ENCODE peak calls at places on chromosomes 12 and 14, in four cellular contexts. One of them, this sample, is unnamed. For H3K4me1, the result is how much of the 10 kb centered on the place peaks cover.

GRCh38 chr14:55754471-55754870 is 174.5 kb downstream of the KTN1 start:
- DNase-seq in spleen: no peak
- DNase-seq in psoas muscle: no peak
- DNase-seq in lower lobe of right lung: no peak
- DNase-seq in this sample: no peak

GRCh38 chr12:45439039-45439438 is 223.1 kb downstream of the ANO6 start:
- DNase-seq in spleen: no peak
- DNase-seq in psoas muscle: no peak
- DNase-seq in lower lobe of right lung: no peak
- DNase-seq in this sample: no peak

GRCh38 chr12:19014243-19014642 is 115.3 kb upstream of the PLEKHA5 start:
- DNase-seq in spleen: no peak
- DNase-seq in psoas muscle: no peak
- DNase-seq in lower lobe of right lung: no peak
- DNase-seq in this sample: no peak

GRCh38 chr12:3538691-3539030 is 47.7 kb downstream of the PRMT8 start:
- DNase-seq in spleen: no peak
- DNase-seq in psoas muscle: no peak
- DNase-seq in lower lobe of right lung: no peak
- DNase-seq in this sample: no peak

GRCh38 chr14:77458249-77458950 is 507 bp downstream of the AHSA1 start:
- DNase-seq in spleen: peak
- DNase-seq in psoas muscle: no peak
- DNase-seq in lower lobe of right lung: peak
- DNase-seq in this sample: no peak

GRCh38 chr14:94906577-94906976 is 136.7 kb upstream of the GSC start:
- DNase-seq in spleen: no peak
- DNase-seq in psoas muscle: no peak
- DNase-seq in lower lobe of right lung: no peak
- DNase-seq in this sample: no peak

GRCh38 chr12:56299308-56299852 is 750 bp downstream of the CS start:
- DNase-seq in spleen: no peak
- DNase-seq in psoas muscle: no peak
- DNase-seq in lower lobe of right lung: no peak
- DNase-seq in this sample: no peak

GRCh38 chr14:92040431-92041040 is 677 bp upstream of the TRIP11 start:
- DNase-seq in spleen: no peak
- DNase-seq in psoas muscle: no peak
- DNase-seq in lower lobe of right lung: no peak
- DNase-seq in this sample: no peak

GRCh38 chr14:101496779-101497420 is 64.4 kb upstream of the DIO3 start:
- DNase-seq in spleen: peak
- DNase-seq in psoas muscle: no peak
- DNase-seq in lower lobe of right lung: peak
- DNase-seq in this sample: peak

GRCh38 chr12:108721824-108722223 is 9.5 kb downstream of the CORO1C start:
- DNase-seq in spleen: no peak
- DNase-seq in psoas muscle: no peak
- DNase-seq in lower lobe of right lung: no peak
- DNase-seq in this sample: no peak

GRCh38 chr12:55019784-55020183 is at the start of gene NEUROD4:
- DNase-seq in spleen: no peak
- DNase-seq in psoas muscle: no peak
- DNase-seq in lower lobe of right lung: peak
- DNase-seq in this sample: peak

GRCh38 chr12:8953773-8954402 is 4.4 kb upstream of the M6PR start:
- DNase-seq in spleen: no peak
- DNase-seq in psoas muscle: no peak
- DNase-seq in lower lobe of right lung: no peak
- DNase-seq in this sample: no peak

GRCh38 chr12:89101440-89101839 is 250.9 kb downstream of the DUSP6 start:
- DNase-seq in spleen: no peak
- DNase-seq in psoas muscle: no peak
- DNase-seq in lower lobe of right lung: no peak
- DNase-seq in this sample: no peak

GRCh38 chr12:71190822-71191221 is 33.0 kb upstream of the TSPAN8 start:
- DNase-seq in spleen: no peak
- DNase-seq in psoas muscle: no peak
- DNase-seq in lower lobe of right lung: no peak
- DNase-seq in this sample: no peak

GRCh38 chr12:103973909-103974308 is 8.2 kb downstream of the TDG start:
- DNase-seq in spleen: no peak
- DNase-seq in psoas muscle: no peak
- DNase-seq in lower lobe of right lung: no peak
- DNase-seq in this sample: no peak

GRCh38 chr12:117236456-117237001 is 46.3 kb upstream of the FBXO21 start:
- DNase-seq in spleen: peak
- DNase-seq in psoas muscle: peak
- DNase-seq in lower lobe of right lung: peak
- DNase-seq in this sample: peak

GRCh38 chr14:93825235-93825553 is 36.9 kb upstream of the PRIMA1 start:
- DNase-seq in spleen: no peak
- DNase-seq in psoas muscle: no peak
- DNase-seq in lower lobe of right lung: no peak
- DNase-seq in this sample: no peak

GRCh38 chr12:123141615-123142517 is 9.0 kb downstream of the PITPNM2 start:
- DNase-seq in spleen: no peak
- DNase-seq in psoas muscle: peak
- DNase-seq in lower lobe of right lung: no peak
- DNase-seq in this sample: no peak

GRCh38 chr12:104181313-104181712 is 34.3 kb upstream of the TXNRD1 start:
- DNase-seq in spleen: no peak
- DNase-seq in psoas muscle: no peak
- DNase-seq in lower lobe of right lung: no peak
- DNase-seq in this sample: no peak

GRCh38 chr14:53108292-53108937 is 44.7 kb downstream of the DDHD1 start:
- DNase-seq in spleen: no peak
- DNase-seq in psoas muscle: no peak
- DNase-seq in lower lobe of right lung: no peak
- DNase-seq in this sample: no peak

GRCh38 chr14:74898083-74898482 is 16.4 kb downstream of the DLST start:
- DNase-seq in spleen: no peak
- DNase-seq in psoas muscle: no peak
- DNase-seq in lower lobe of right lung: no peak
- DNase-seq in this sample: no peak

GRCh38 chr14:79415726-79416125 is 795.6 kb downstream of the DIO2 start:
- DNase-seq in spleen: no peak
- DNase-seq in psoas muscle: no peak
- DNase-seq in lower lobe of right lung: no peak
- DNase-seq in this sample: no peak

GRCh38 chr12:51593539-51593938 is 2.5 kb downstream of the SCN8A start:
- DNase-seq in spleen: no peak
- DNase-seq in psoas muscle: no peak
- DNase-seq in lower lobe of right lung: no peak
- DNase-seq in this sample: no peak

GRCh38 chr12:54251667-54252284 is 28.1 kb downstream of the CBX5 start:
- DNase-seq in spleen: no peak
- DNase-seq in psoas muscle: no peak
- DNase-seq in lower lobe of right lung: no peak
- DNase-seq in this sample: no peak

DNA sequence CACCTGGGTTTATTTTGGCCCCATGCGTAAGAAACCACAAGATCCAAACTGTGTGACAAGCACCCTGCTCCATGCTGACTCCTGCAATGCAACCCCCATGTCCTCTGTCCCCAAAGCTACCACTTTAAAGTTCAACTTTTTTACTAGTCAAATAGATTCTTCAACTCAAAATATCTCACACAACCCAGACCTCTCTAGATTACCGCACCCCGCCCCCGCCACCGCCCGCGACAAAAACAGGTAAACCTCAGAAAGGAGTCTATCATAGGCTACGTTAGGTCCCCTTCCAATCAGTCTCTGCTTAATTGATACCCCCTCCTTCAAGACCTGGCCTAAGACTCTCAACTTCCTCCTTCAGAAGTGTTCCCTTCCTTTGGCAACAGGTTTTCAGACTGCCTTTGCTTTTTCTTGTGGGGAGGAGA is 2.2 kb downstream of the ZFP36L1 start:
- DNase-seq in spleen: peak
- DNase-seq in psoas muscle: no peak
- DNase-seq in lower lobe of right lung: no peak
- DNase-seq in this sample: no peak
- H3K4me3 ChIP-seq in spleen: peak
- H3K4me3 ChIP-seq in psoas muscle: peak
- H3K4me3 ChIP-seq in lower lobe of right lung: peak
- H3K4me3 ChIP-seq in this sample: peak

GRCh38 chr12:6532927-6533652 is 1.2 kb upstream of the GAPDH start:
- DNase-seq in spleen: peak
- DNase-seq in psoas muscle: peak
- DNase-seq in lower lobe of right lung: no peak
- DNase-seq in this sample: peak
- H3K4me1 ChIP-seq in spleen: under half
- H3K4me1 ChIP-seq in psoas muscle: under half
- H3K4me1 ChIP-seq in lower lobe of right lung: half or more
- H3K4me1 ChIP-seq in this sample: under half

GRCh38 chr12:126185025-126185424 is 1119.8 kb downstream of the AACS start:
- DNase-seq in spleen: no peak
- DNase-seq in psoas muscle: no peak
- DNase-seq in lower lobe of right lung: no peak
- DNase-seq in this sample: no peak
- TF ChIP-seq CTCF in spleen: no peak
- TF ChIP-seq CTCF in psoas muscle: no peak
- TF ChIP-seq CTCF in lower lobe of right lung: no peak
- TF ChIP-seq CTCF in this sample: no peak

DNA sequence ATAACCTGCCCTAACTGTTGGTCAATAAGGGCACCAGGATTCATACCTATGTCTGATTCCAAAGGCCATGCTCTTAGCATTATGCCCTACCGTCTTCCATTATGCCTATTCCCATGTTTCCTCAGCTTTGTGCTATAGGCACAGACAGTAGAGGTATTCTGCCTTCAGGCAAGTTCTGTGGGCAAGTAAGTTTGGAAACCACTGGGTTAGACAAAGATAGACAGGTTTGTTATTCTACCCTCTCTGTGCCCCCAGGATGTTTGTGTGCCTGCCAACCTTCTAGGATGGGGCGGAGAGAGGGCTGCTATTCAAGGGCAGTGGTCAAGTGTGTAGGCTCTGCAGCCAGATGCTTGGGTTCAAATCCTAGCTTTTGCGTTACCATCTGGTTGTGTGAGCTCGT is 4.6 kb downstream of the RAPGEF3 start:
- DNase-seq in spleen: no peak
- DNase-seq in psoas muscle: no peak
- DNase-seq in lower lobe of right lung: no peak
- DNase-seq in this sample: no peak
- H3K4me3 ChIP-seq in spleen: no peak
- H3K4me3 ChIP-seq in psoas muscle: peak
- H3K4me3 ChIP-seq in lower lobe of right lung: peak
- H3K4me3 ChIP-seq in this sample: no peak

GRCh38 chr14:42190744-42191143 is 584.1 kb downstream of the LRFN5 start:
- DNase-seq in spleen: no peak
- DNase-seq in psoas muscle: no peak
- DNase-seq in lower lobe of right lung: no peak
- DNase-seq in this sample: no peak

GRCh38 chr14:42185718-42186117 is 579.0 kb downstream of the LRFN5 start:
- DNase-seq in spleen: no peak
- DNase-seq in psoas muscle: no peak
- DNase-seq in lower lobe of right lung: no peak
- DNase-seq in this sample: no peak
- H3K4me1 ChIP-seq in spleen: under half
- H3K4me1 ChIP-seq in psoas muscle: under half
- H3K4me1 ChIP-seq in lower lobe of right lung: under half
- H3K4me1 ChIP-seq in this sample: under half

GRCh38 chr12:115860619-115861018 is 416.9 kb downstream of the MED13L start:
- DNase-seq in spleen: no peak
- DNase-seq in psoas muscle: no peak
- DNase-seq in lower lobe of right lung: no peak
- DNase-seq in this sample: no peak

GRCh38 chr12:115852054-115852453 is 425.4 kb downstream of the MED13L start:
- DNase-seq in spleen: no peak
- DNase-seq in psoas muscle: no peak
- DNase-seq in lower lobe of right lung: no peak
- DNase-seq in this sample: no peak

GRCh38 chr12:115857923-115858322 is 419.6 kb downstream of the MED13L start:
- DNase-seq in spleen: no peak
- DNase-seq in psoas muscle: no peak
- DNase-seq in lower lobe of right lung: no peak
- DNase-seq in this sample: no peak

GRCh38 chr12:115859231-115859630 is 418.3 kb downstream of the MED13L start:
- DNase-seq in spleen: no peak
- DNase-seq in psoas muscle: no peak
- DNase-seq in lower lobe of right lung: no peak
- DNase-seq in this sample: no peak

DNA sequence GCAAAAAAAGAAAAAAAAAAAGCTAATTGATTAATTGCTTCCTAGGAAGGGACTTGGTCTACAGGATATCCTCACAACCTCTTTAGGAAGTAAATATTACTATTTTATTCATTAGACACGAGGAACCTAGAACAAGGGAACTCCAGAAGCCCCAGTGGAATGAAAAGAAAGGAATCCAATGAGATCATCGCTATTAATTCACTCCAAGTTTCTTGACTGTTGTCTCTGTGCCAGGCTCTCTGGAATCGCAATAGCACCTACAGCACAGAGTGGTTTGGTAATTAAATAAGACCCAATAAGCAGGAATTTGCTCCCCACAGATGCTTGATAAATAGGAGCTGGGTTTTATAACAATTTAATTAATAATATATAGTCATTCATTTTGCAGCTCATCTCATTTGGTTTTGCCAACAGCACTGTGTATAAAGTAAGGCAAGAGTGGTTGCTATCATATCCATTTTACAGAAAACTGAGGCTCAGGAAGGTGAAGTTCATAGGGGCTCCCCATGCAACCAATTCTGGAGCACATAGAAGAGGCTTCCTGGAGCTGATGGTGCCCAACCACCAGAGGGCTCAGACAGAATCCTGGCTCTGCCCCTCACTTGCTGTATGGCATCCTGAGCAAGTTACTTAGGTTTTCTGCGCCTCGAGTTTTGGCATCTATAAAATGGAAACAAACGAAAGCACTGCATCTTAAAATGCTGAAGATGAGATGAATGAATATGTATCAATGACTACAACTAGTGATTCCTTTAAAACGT is 420.2 kb downstream of the MED13L start:
- DNase-seq in spleen: no peak
- DNase-seq in psoas muscle: no peak
- DNase-seq in lower lobe of right lung: no peak
- DNase-seq in this sample: no peak
- TF ChIP-seq CTCF in spleen: no peak
- TF ChIP-seq CTCF in psoas muscle: peak
- TF ChIP-seq CTCF in lower lobe of right lung: no peak
- TF ChIP-seq CTCF in this sample: no peak

This sample was measured in upper lobe of right lung.